ENCODE peak calls at places on chromosomes 11 and 22, in eight cellular contexts. O, H, V, C, G, Y, Z and D are unnamed samples.

GRCh38 chr11:94928146-94928995 is 45.0 kb downstream of the CWC15 start:
- DNase-seq in G (no peak), H (no peak), O (no peak), Z (no peak), Y (no peak), C (no peak), V (no peak), D (no peak)

GRCh38 chr22:32474635-32475427 is at the start of gene FBXO7:
- DNase-seq in O (peak; percentile 73), H (peak; percentile 80), Z (no peak), C (peak; percentile 91), V (peak; percentile 96), G (peak; percentile 88), Y (peak; percentile 75), D (peak; percentile 79)

GRCh38 chr22:37657590-37658132 is 862 bp upstream of the PDXP start:
- DNase-seq in Z (no peak), G (no peak), V (no peak), H (no peak), C (no peak), O (no peak), Y (no peak), D (no peak)

GRCh38 chr22:48652796-48653195 is 1174.9 kb downstream of the BRD1 start:
- DNase-seq in O (no peak), H (no peak), Z (no peak), Y (no peak), C (no peak), G (no peak), V (no peak), D (no peak)

GRCh38 chr22:30312053-30312452 is 14.7 kb downstream of the TBC1D10A start:
- DNase-seq in Z (no peak), O (no peak), H (no peak), V (no peak), G (no peak), C (no peak), Y (no peak), D (no peak)

GRCh38 chr22:19691721-19692341 is 22.5 kb upstream of the SEPTIN5 start:
- DNase-seq in Y (no peak), C (no peak), G (no peak), H (no peak), V (peak; percentile 65), Z (peak; percentile 13), O (no peak), D (no peak)

GRCh38 chr11:88508808-88509581 is 171.5 kb upstream of the CTSC start:
- DNase-seq in H (no peak), O (no peak), V (no peak), G (no peak), Y (no peak), Z (no peak), C (peak; percentile 64), D (no peak)

GRCh38 chr11:9604134-9604533 is 30.7 kb downstream of the WEE1 start:
- DNase-seq in H (no peak), G (no peak), Z (no peak), C (no peak), O (no peak), Y (no peak), V (no peak), D (no peak)

GRCh38 chr22:36073476-36073875 is 44.9 kb upstream of the RBFOX2 start:
- DNase-seq in V (no peak), G (no peak), H (no peak), O (no peak), Y (no peak), Z (no peak), C (no peak), D (no peak)

GRCh38 chr11:35525501-35526175 is at the start of gene PAMR1:
- DNase-seq in O (no peak), C (peak; percentile 21), Z (no peak), G (peak; percentile 14), H (no peak), V (peak; percentile 45), Y (no peak), D (no peak)

GRCh38 chr22:20877715-20878114 is 18.9 kb downstream of the SNAP29 start:
- DNase-seq in O (no peak), Z (no peak), G (no peak), C (no peak), Y (no peak), V (no peak), H (no peak), D (no peak)

GRCh38 chr11:96464695-96465307 is 75.0 kb downstream of the JRKL start:
- DNase-seq in O (no peak), C (peak; percentile 65), H (peak; percentile 47), V (peak; percentile 71), Z (peak; percentile 55), Y (no peak), G (no peak), D (no peak)

GRCh38 chr11:133115099-133115498 is 417.2 kb downstream of the OPCML start:
- DNase-seq in H (no peak), C (no peak), G (no peak), Y (no peak), O (no peak), V (no peak), Z (no peak), D (no peak)

GRCh38 chr22:48536691-48537591 is 1290.7 kb downstream of the BRD1 start:
- DNase-seq in O (no peak), G (peak; percentile 64), H (no peak), Z (no peak), Y (no peak), C (no peak), V (no peak), D (no peak)

GRCh38 chr11:72736452-72737069 is 15.6 kb downstream of the ARAP1 start:
- DNase-seq in H (no peak), Y (peak; percentile 16), G (no peak), C (peak; percentile 53), Z (no peak), V (no peak), O (peak; percentile 65), D (peak; percentile 44)

GRCh38 chr11:115682101-115682500 is 177.9 kb upstream of the CADM1 start:
- DNase-seq in C (no peak), H (no peak), Z (no peak), G (no peak), O (no peak), V (no peak), Y (no peak), D (no peak)

GRCh38 chr11:86435711-86436110 is 61.0 kb downstream of the CCDC81 start:
- DNase-seq in Y (no peak), G (no peak), C (no peak), Z (no peak), O (no peak), H (no peak), V (no peak), D (no peak)

GRCh38 chr22:26890870-26891269 is 233.5 kb downstream of the MIAT start:
- DNase-seq in C (no peak), Y (no peak), H (no peak), G (no peak), V (no peak), Z (no peak), O (no peak), D (no peak)

GRCh38 chr22:31626427-31627150 is 35.4 kb downstream of the PISD start:
- DNase-seq in C (no peak), Z (no peak), G (no peak), V (no peak), Y (no peak), H (no peak), O (no peak), D (no peak)